ENCODE peak calls at places on chromosomes 4 and X, in seven cellular contexts. M is sigmoid colon, P is upper lobe of left lung, B is suprapubic skin, Y is HepG2, E is spleen, I is breast epithelium. K is an unnamed sample. For H3K9me3, the result is how much of the 10 kb centered on the place peaks cover.

GRCh38 chr4:78962597-78963115 is 23.4 kb upstream of the PAQR3 start:
- DNase-seq in I (no peak), B (no peak), P (no peak), E (no peak), M (no peak), Y (no peak), K (no peak)

GRCh38 chrX:119468930-119469635 is 839 bp downstream of the SLC25A5 start:
- DNase-seq in Y (peak), I (peak), P (peak), B (peak), M (peak), E (peak), K (peak)

GRCh38 chrX:19748898-19749680 is 138.3 kb downstream of the SH3KBP1 start:
- DNase-seq in Y (no peak), P (no peak), M (no peak), B (no peak), I (no peak), E (no peak), K (no peak)

GRCh38 chr4:169271692-169272007 is 894 bp upstream of the SH3RF1 start:
- DNase-seq in B (no peak), P (no peak), M (no peak), Y (no peak), E (no peak), I (no peak), K (no peak)

GRCh38 chrX:153744210-153745066 is 19.6 kb upstream of the PLXNB3 start:
- DNase-seq in E (peak), B (no peak), Y (no peak), M (peak), P (no peak), I (no peak), K (no peak)

GRCh38 chrX:143664302-143664701 is 28.4 kb upstream of the SLITRK4 start:
- DNase-seq in P (no peak), I (no peak), B (no peak), Y (no peak), E (no peak), M (no peak), K (no peak)

GRCh38 chrX:153870791-153871360 is 15.1 kb downstream of the L1CAM start:
- DNase-seq in M (peak), E (peak), B (no peak), Y (no peak), I (no peak), P (no peak), K (no peak)

GRCh38 chrX:47625365-47625764 is 4.4 kb downstream of the CFP start:
- DNase-seq in M (no peak), Y (no peak), E (no peak), I (no peak), P (no peak), B (no peak), K (no peak)

GRCh38 chrX:22742174-22742573 is 257.6 kb upstream of the DDX53 start:
- DNase-seq in M (no peak), Y (no peak), I (no peak), B (no peak), E (no peak), P (no peak), K (no peak)

GRCh38 chr4:155624478-155624877 is 42.2 kb upstream of the GUCY1A1 start:
- DNase-seq in P (no peak), Y (no peak), E (no peak), M (no peak), B (no peak), I (no peak), K (no peak)

GRCh38 chr4:53711916-53712315 is 120.6 kb upstream of the LNX1 start:
- DNase-seq in E (no peak), Y (no peak), B (no peak), I (no peak), M (no peak), P (no peak), K (no peak)

GRCh38 chr4:54090804-54091623 is 8.9 kb upstream of the GSX2 start:
- DNase-seq in I (peak), M (no peak), Y (peak), P (no peak), B (no peak), E (no peak), K (peak)

GRCh38 chr4:10245761-10246160 is 129.2 kb upstream of the WDR1 start:
- DNase-seq in Y (no peak), M (no peak), P (no peak), B (no peak), I (no peak), E (no peak), K (no peak)

GRCh38 chrX:138519296-138519695 is 192.2 kb downstream of the FGF13 start:
- DNase-seq in E (no peak), I (no peak), M (no peak), Y (no peak), P (no peak), B (no peak), K (no peak)

GRCh38 chrX:134603806-134604700 is 54.2 kb downstream of the PLAC1 start:
- DNase-seq in B (no peak), I (no peak), M (no peak), P (no peak), Y (no peak), E (no peak), K (no peak)

DNA sequence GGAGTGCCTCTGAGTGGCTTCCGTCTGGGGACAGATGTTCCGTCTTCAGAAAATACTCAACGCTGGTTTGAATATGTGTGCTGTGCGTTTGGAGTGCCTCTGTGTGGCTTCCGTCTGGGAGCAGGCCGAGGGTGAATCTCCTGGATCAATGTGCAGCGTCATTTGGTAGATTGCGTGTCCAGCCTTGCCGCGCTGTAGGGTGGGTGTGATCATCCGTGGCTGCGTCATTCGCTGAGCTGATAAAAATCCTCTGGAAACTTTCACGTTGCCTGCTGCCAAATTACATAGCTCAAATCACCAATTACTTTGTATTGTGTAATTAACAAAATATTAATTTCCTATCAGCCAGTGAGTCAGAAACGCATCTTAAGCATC is 12.1 kb downstream of the UVSSA start:
- DNase-seq in B (no peak), E (no peak), P (no peak), Y (no peak), M (no peak), I (no peak), K (no peak)
- H3K9me3 ChIP-seq in B (under half), E (under half), P (under half), Y (under half), M (under half), I (under half), K (under half)

GRCh38 chr4:2832309-2832980 is 11.2 kb upstream of the ADD1 start:
- DNase-seq in I (no peak), M (peak), Y (no peak), E (peak), B (peak), P (no peak), K (no peak)

GRCh38 chr4:2831611-2832308 is 11.9 kb upstream of the ADD1 start:
- DNase-seq in I (no peak), E (peak), B (no peak), P (peak), M (peak), Y (no peak), K (no peak)

GRCh38 chr4:2829933-2830451 is 13.7 kb upstream of the ADD1 start:
- DNase-seq in P (peak), M (peak), E (peak), I (no peak), Y (no peak), B (peak), K (no peak)

GRCh38 chr4:2829321-2829932 is 14.2 kb upstream of the ADD1 start:
- DNase-seq in E (peak), I (no peak), P (no peak), Y (no peak), B (peak), M (peak), K (no peak)

DNA sequence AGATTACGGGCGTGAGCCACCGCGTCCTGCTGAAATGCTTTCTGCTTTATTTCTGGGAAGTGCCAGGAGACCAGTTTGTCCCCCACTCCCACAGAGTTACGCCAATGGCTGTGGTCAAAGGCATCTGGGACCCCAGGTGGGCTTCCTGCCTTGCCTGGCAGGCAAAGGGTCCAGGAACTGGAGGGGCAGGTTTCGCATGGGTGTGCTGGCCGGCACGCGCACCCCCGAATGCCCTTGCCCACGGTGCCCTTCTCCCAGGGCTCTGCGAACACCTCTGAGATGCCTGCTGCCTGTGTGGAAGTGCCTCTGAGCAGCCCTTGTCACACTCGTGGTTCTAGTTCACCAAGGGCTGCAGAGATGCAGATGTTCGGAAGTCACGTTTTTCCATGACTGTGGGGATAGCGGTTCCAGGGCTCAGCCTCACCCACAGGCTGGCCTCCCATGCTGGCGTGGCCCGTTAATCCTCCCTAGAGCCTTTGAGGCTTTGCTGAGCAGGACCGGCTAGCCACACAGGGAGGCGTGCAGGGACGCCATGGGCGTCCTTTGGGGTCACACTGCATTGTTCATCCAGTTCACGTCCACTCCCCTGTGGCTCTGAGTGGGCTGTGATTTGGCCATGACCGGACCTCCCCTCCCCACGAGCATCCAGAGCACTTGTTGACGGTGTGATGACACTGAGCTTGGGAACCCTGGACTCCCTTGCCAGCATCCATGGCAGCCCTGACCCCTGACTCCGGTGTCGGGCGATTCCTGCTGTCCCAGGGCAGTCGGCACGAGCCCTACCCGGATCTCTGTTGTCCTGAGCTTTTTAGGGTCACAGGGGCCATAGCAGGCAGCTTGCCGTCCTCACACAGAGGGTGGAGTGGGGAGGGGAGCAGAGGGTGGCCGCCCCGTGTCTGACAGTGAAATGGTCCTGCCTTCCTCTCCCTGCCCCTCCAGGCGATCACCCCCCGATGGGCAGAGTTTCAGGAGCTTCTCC is 12.7 kb upstream of the ADD1 start:
- DNase-seq in E (peak), Y (no peak), P (peak), I (no peak), M (peak), B (peak), K (no peak)
- TF ChIP-seq POLR2A in E (no peak), Y (no peak), P (no peak), I (no peak), M (no peak), B (no peak), K (no peak)

GRCh38 chr4:97330915-97331314 is 812.4 kb downstream of the STPG2 start:
- DNase-seq in M (no peak), I (no peak), E (no peak), P (no peak), B (no peak), Y (no peak), K (no peak)
- TF ChIP-seq POLR2AphosphoS5 in M (no peak), I (no peak), E (no peak), P (no peak), B (no peak), Y (no peak), K (no peak)

GRCh38 chrX:40108084-40108958 is 10.6 kb upstream of the BCOR start:
- DNase-seq in E (peak), P (no peak), Y (peak), M (peak), I (no peak), B (no peak), K (peak)
- H3K9me3 ChIP-seq in E (under half), P (under half), Y (under half), M (under half), I (under half), B (under half), K (under half)

GRCh38 chr4:40750461-40751258 is 905 bp downstream of the NSUN7 start:
- DNase-seq in Y (no peak), P (peak), E (no peak), I (no peak), M (no peak), B (no peak), K (peak)

GRCh38 chr4:40744218-40744617 is 5.5 kb upstream of the NSUN7 start:
- DNase-seq in M (no peak), E (no peak), I (no peak), Y (no peak), P (no peak), B (no peak), K (no peak)

GRCh38 chr4:40747436-40747835 is 2.3 kb upstream of the NSUN7 start:
- DNase-seq in Y (no peak), B (no peak), M (no peak), P (no peak), I (no peak), E (no peak), K (no peak)

GRCh38 chr4:40745585-40745984 is 4.2 kb upstream of the NSUN7 start:
- DNase-seq in I (no peak), Y (no peak), B (no peak), P (no peak), E (no peak), M (no peak), K (no peak)

GRCh38 chr4:40749717-40750460 is at the start of gene NSUN7:
- DNase-seq in P (peak), I (peak), Y (no peak), E (peak), B (no peak), M (peak), K (peak)
- TF ChIP-seq POLR2A in P (peak), I (no peak), Y (no peak), E (no peak), B (no peak), M (no peak), K (peak)

DNA sequence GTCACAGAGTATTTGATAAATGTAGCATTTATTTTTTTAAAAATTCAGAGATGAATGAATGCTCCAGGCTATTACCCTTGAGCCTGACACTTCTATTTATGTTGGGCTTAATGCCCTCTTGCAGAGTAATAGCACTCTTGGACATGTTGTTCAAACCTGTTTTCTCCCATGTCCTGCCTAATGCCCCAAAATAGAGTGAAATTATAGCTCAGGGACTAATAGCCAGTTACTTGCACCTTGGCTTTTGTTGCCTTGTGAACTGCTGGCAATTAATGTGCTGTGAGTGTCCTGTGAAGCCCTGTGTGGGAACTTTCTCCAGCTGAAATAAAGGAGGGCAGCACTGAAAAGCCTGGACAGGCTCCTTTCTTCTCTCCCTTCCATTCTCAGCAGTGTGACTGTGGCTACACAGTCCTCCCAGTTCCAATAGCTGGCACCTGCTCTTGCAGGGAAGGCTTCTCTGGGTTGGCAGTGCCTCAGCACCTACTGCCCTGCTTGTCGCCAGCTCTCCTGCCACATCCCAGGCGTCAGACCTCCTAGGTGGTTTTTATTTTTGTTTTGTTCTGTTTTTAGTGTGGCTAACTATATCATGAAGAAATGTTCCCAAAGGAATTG is 72.4 kb downstream of the DCLK2 start:
- DNase-seq in P (no peak), E (no peak), Y (no peak), M (no peak), I (no peak), B (no peak), K (no peak)
- TF ChIP-seq POLR2AphosphoS5 in P (no peak), E (no peak), Y (no peak), M (no peak), I (no peak), B (no peak), K (no peak)

GRCh38 chrX:149849787-149850186 is 31.2 kb upstream of the MAGEA8 start:
- DNase-seq in Y (no peak), M (no peak), I (no peak), E (no peak), P (no peak), B (no peak), K (no peak)
- H3K9me3 ChIP-seq in Y (under half), M (under half), I (under half), E (under half), P (under half), B (under half), K (under half)

K was measured in prostate gland.